ENCODE peak calls at places on chromosomes 12 and 14, in five cellular contexts. N is cardiac muscle cell; C is GM23338; O is lower leg skin; F is CD8-positive, alpha-beta T cell. B is an unnamed sample.

GRCh38 chr14:41549821-41550597 is 56.7 kb upstream of the LRFN5 start:
- DNase-seq in N (peak), C (no peak), O (no peak), F (no peak), B (no peak)

GRCh38 chr12:7869137-7869536 is 3.6 kb downstream of the SLC2A14 start:
- DNase-seq in N (no peak), C (no peak), O (no peak), F (no peak), B (no peak)

GRCh38 chr14:70442750-70443149 is 9.2 kb upstream of the ADAM21 start:
- DNase-seq in N (no peak), C (peak), O (no peak), F (no peak), B (no peak)

GRCh38 chr12:56724989-56725722 is at the start of gene NACA:
- DNase-seq in N (peak), C (peak), O (peak), F (peak), B (peak)

GRCh38 chr12:40692617-40693502 is 621 bp downstream of the CNTN1 start:
- DNase-seq in N (peak), C (peak), O (peak), F (no peak), B (peak)

GRCh38 chr14:94307410-94307992 is 14.4 kb upstream of the SERPINA10 start:
- DNase-seq in N (no peak), C (peak), O (no peak), F (no peak), B (no peak)

GRCh38 chr14:105388110-105388951 is 10.0 kb upstream of the TEX22 start:
- DNase-seq in N (no peak), C (no peak), O (no peak), F (no peak), B (no peak)

GRCh38 chr12:95633671-95634465 is 82.6 kb upstream of the USP44 start:
- DNase-seq in N (no peak), C (no peak), O (no peak), F (no peak), B (no peak)

GRCh38 chr14:69079188-69079742 is 73.7 kb downstream of the DCAF5 start:
- DNase-seq in N (no peak), C (peak), O (no peak), F (no peak), B (no peak)

GRCh38 chr14:55965851-55966250 is 152.4 kb upstream of the PELI2 start:
- DNase-seq in N (no peak), C (no peak), O (no peak), F (no peak), B (no peak)

GRCh38 chr12:110079477-110080400 is 31.4 kb upstream of the C12orf76 start:
- DNase-seq in N (no peak), C (peak), O (no peak), F (peak), B (no peak)

GRCh38 chr12:32444895-32445294 is 45.5 kb downstream of the FGD4 start:
- DNase-seq in N (peak), C (no peak), O (no peak), F (no peak), B (no peak)

GRCh38 chr12:106954462-106955376 is 988 bp upstream of the TMEM263 start:
- DNase-seq in N (no peak), C (peak), O (peak), F (peak), B (no peak)

GRCh38 chr12:25838007-25838406 is 120.5 kb upstream of the RASSF8 start:
- DNase-seq in N (no peak), C (peak), O (no peak), F (no peak), B (no peak)

GRCh38 chr12:13196302-13196921 is at the start of gene EMP1:
- DNase-seq in N (no peak), C (no peak), O (peak), F (peak), B (peak)

GRCh38 chr12:40986031-40986430 is 202.1 kb upstream of the PDZRN4 start:
- DNase-seq in N (no peak), C (no peak), O (no peak), F (no peak), B (no peak)

GRCh38 chr14:77862154-77862783 is 62.4 kb downstream of the ADCK1 start:
- DNase-seq in N (peak), C (peak), O (peak), F (peak), B (peak)

GRCh38 chr12:64583395-64584172 is 26.7 kb upstream of the RASSF3 start:
- DNase-seq in N (no peak), C (no peak), O (no peak), F (no peak), B (no peak)

GRCh38 chr14:60346706-60347105 is 97.7 kb downstream of the PPM1A start:
- DNase-seq in N (no peak), C (no peak), O (no peak), F (no peak), B (no peak)

GRCh38 chr12:50167026-50167742 is at the start of gene CERS5:
- DNase-seq in N (peak), C (peak), O (peak), F (peak), B (peak)
- TF ChIP-seq CTCF in N (peak), C (no peak), O (no peak), F (no peak), B (no peak)

DNA sequence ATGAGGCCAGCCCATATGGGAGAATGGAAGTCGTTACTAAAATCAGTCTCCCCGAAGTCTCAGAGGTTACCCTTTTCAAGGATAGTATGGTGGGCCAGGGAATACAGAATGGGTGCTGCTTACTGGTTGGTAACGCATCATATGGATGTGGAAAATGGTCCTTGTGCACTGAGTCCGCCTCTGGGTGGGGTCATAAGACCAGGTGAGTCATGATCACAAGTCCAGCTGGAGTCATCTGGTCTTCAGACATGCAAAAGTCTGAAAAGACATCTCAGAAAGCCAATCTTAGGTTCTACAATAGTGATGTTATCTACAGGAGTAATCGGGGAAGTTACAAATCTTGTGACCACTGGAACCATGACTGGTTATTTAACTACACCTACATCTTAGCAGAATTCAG is 71.9 kb upstream of the TCL1B start:
- DNase-seq in N (no peak), C (no peak), O (no peak), F (no peak), B (no peak)
- TF ChIP-seq CTCF in N (no peak), C (no peak), O (no peak), F (no peak), B (no peak)

GRCh38 chr14:57871487-57872080 is 5.7 kb upstream of the SLC35F4 start:
- DNase-seq in N (peak), C (peak), O (no peak), F (no peak), B (no peak)
- TF ChIP-seq CTCF in N (peak), C (peak), O (no peak), F (no peak), B (no peak)

DNA sequence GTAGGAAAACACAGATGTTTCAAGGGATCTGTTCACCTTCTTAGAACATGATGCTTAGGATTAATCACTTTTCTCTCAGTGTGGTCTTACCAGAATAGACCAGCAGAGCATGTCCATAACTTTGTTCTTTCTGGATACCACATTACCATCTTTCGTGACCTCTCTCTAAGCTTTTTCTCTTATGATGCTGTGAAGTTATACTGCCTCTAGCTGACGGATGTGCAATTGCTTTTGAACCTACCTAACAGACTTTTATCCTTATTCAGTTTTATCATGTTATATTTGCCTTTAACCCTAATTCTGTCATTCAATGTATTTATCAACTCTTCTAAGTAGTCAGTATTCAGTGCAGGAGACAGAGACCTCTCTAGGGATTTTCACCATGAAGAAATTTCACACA is 246.7 kb downstream of the DACT1 start:
- DNase-seq in N (no peak), C (peak), O (no peak), F (no peak), B (no peak)
- TF ChIP-seq CTCF in N (no peak), C (peak), O (no peak), F (no peak), B (no peak)

DNA sequence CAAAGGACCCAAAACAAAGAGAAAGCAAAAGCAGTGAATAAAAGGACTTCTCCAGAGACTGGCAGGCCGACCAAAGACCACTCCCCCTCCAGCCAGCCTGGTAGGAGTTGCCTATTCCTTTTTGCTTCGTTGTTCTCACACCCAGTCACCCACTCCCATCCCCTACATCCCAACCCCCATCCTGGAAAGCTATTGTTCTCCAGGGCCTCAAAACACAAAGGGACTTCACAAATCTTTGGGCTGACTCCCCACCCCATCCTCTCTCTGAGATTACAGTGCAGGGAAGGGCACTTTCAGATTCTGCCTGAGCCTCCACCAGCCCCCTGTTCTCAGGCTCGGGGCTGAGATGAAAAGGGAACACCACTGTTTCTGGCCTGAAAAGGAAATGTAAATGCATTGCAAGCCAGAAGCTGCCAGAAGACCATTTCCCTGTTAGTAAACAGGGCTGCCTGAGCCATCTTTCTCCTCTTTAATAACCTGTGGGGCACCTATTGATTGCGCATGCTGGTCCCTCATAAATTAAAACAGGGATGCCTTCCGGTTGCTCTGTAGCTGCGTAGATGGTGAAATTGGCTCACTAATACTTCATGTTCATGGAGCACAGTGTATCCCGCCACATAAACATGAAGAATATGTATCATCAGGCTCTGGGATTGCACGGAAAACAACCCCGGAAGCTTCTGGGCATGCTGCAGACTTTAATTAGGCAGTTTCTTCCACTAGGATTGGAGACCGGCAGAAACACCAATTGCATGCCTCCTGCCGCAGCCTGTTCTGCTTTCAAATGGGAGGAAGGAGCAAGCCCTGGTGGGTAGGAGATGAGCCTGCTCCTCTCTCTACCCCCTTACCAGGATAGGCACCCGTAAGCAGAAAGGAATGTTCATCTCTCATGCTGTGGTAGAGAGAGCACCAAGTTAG is 130.3 kb upstream of the FUT8 start:
- DNase-seq in N (no peak), C (peak), O (no peak), F (peak), B (no peak)
- TF ChIP-seq CTCF in N (no peak), C (no peak), O (no peak), F (no peak), B (no peak)

GRCh38 chr14:51848120-51848519 is 12.3 kb upstream of the GNG2 start:
- DNase-seq in N (no peak), C (no peak), O (no peak), F (no peak), B (no peak)

GRCh38 chr14:51845811-51846210 is 14.6 kb upstream of the GNG2 start:
- DNase-seq in N (no peak), C (no peak), O (no peak), F (no peak), B (no peak)

GRCh38 chr14:51849095-51849494 is 11.3 kb upstream of the GNG2 start:
- DNase-seq in N (no peak), C (no peak), O (no peak), F (no peak), B (no peak)

GRCh38 chr14:51846631-51847488 is 13.6 kb upstream of the GNG2 start:
- DNase-seq in N (no peak), C (peak), O (peak), F (peak), B (no peak)

DNA sequence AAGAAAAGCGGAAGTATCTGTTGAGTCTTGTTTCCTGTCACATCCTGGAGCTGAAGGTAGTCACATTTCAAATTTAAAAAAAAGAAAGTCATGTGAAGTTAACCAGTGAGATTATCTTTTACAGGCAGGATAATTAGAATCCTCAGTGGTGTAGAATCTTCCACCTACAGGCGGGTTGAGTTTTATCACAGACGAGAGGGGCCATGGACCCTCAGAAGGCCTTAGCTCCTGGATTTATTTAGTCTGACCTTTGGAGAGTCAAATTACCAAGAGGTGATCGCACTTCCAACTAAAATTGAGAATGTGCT is 13.0 kb upstream of the GNG2 start:
- DNase-seq in N (no peak), C (no peak), O (no peak), F (no peak), B (no peak)
- TF ChIP-seq CTCF in N (no peak), C (no peak), O (no peak), F (no peak), B (no peak)

DNA sequence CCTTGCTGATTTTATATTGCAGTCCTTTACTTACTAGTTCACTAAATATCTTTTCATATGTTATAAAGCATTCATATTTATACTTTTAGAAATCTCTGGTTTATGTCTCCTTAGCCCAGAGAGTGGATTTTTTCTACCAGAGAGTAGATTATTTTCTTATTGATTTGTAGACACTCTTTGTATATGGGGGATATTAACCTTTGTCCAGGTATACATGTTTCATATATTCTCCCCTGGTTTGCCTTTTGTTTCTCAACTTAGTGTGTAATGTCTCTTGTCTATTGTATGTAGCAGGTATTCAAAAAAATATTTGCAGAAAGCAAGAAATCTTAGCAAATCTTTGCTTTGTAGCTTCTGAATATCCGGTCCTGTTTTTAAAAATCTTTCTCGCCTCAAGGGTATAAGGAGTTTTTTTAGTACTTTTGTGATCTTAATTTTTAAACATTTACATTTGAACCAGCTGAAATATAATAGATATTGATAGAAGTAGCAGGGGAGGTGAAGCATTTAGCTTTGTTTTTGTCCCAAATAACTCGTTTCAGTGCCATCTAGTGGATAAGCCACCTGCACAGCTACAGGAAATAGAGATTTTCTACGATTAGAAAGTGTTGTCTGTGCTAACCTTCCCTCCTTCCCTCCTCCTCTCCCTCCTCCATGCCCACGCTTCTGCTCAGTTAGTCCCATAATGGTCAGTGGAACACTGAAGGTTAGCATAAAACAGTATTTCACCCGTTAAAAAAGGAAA is 97.0 kb downstream of the PHETA1 start:
- DNase-seq in N (no peak), C (peak), O (no peak), F (no peak), B (no peak)
- TF ChIP-seq CTCF in N (peak), C (peak), O (no peak), F (no peak), B (no peak)

GRCh38 chr14:74476107-74476506 is 17.0 kb downstream of the NPC2 start:
- DNase-seq in N (no peak), C (no peak), O (no peak), F (no peak), B (no peak)

GRCh38 chr14:74480051-74480450 is 13.1 kb downstream of the NPC2 start:
- DNase-seq in N (peak), C (no peak), O (peak), F (no peak), B (no peak)

GRCh38 chr14:74475678-74476077 is 17.4 kb downstream of the NPC2 start:
- DNase-seq in N (no peak), C (no peak), O (no peak), F (no peak), B (no peak)

GRCh38 chr14:74476607-74477006 is 16.5 kb downstream of the NPC2 start:
- DNase-seq in N (no peak), C (peak), O (no peak), F (no peak), B (no peak)

DNA sequence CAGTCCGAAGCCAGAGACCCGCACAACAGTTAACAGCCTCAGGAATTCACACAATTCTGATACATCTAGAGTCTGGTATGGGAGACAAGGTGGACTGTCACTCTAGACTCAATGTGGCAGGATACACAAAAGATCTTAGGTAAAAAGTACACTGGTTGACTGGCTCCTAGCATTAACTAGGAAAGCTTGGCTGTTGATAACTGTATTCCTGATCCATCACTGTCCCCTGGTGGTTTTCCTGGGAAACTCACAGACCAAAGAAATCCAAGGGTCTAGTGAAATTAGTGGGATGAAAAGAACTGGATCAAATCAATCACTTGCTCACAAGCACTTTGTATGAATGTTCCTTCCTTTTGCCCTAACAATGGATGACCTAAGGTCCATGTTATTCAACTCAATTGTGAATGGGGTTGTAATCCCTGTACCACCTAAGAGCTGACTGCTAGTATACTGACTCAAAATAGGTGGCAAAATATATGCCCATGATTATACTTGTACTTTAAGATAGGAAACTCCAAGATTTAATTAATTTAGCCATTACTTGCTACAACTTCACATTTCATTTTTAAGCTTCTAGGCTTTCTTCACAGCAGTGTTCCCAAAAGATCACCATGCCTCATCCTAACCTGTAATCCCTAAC is 14.0 kb downstream of the NPC2 start:
- DNase-seq in N (peak), C (peak), O (peak), F (no peak), B (no peak)
- TF ChIP-seq CTCF in N (peak), C (peak), O (no peak), F (no peak), B (no peak)

GRCh38 chr12:130266751-130267150 is 70.9 kb upstream of the PIWIL1 start:
- DNase-seq in N (peak), C (peak), O (peak), F (no peak), B (no peak)
- TF ChIP-seq CTCF in N (no peak), C (peak), O (no peak), F (no peak), B (no peak)

GRCh38 chr14:49673586-49673985 is 14.4 kb downstream of the POLE2 start:
- DNase-seq in N (no peak), C (no peak), O (no peak), F (no peak), B (no peak)

GRCh38 chr14:49679271-49679670 is 8.7 kb downstream of the POLE2 start:
- DNase-seq in N (no peak), C (no peak), O (no peak), F (no peak), B (no peak)

GRCh38 chr14:49677643-49678042 is 10.4 kb downstream of the POLE2 start:
- DNase-seq in N (no peak), C (peak), O (no peak), F (no peak), B (no peak)
- TF ChIP-seq CTCF in N (no peak), C (peak), O (no peak), F (no peak), B (no peak)

B was measured in omental fat pad.